ENCODE peak calls at places on chromosomes 13 and 19, in nine cellular contexts. J, C, D, X, F, N, Y, K and H are unnamed samples.

GRCh38 chr13:86870388-86870966 is 800.7 kb upstream of the SLITRK5 start:
- DNase-seq in J (no peak), C (no peak), D (no peak), X (no peak), F (no peak), N (no peak), Y (no peak), K (no peak), H (no peak)

GRCh38 chr13:63448654-63449053 is 2033.0 kb upstream of the PCDH20 start:
- DNase-seq in J (no peak), C (no peak), D (no peak), X (no peak), F (no peak), N (no peak), Y (no peak), K (no peak), H (no peak)

GRCh38 chr19:15181394-15181793 is 19.4 kb downstream of the NOTCH3 start:
- DNase-seq in J (no peak), C (no peak), D (no peak), X (no peak), F (no peak), N (no peak), Y (no peak), K (no peak), H (no peak)

GRCh38 chr19:48845384-48845783 is 9.1 kb upstream of the HSD17B14 start:
- DNase-seq in J (no peak), C (no peak), D (no peak), X (no peak), F (no peak), N (no peak), Y (no peak), K (no peak), H (no peak)

GRCh38 chr13:113365551-113365971 is 1.6 kb upstream of the GRTP1 start:
- DNase-seq in J (no peak), C (no peak), D (no peak), X (no peak), F (no peak), N (no peak), Y (no peak), K (no peak), H (no peak)

GRCh38 chr19:8635422-8635821 is 5.0 kb downstream of the NFILZ start:
- DNase-seq in J (no peak), C (no peak), D (no peak), X (no peak), F (no peak), N (no peak), Y (no peak), K (no peak), H (peak)

GRCh38 chr19:58466760-58467589 is at the start of gene ZNF324:
- DNase-seq in J (peak), C (peak), D (peak), X (peak), F (peak), N (peak), Y (peak), K (peak), H (peak)

GRCh38 chr13:101018720-101019119 is 344.1 kb upstream of the TMTC4 start:
- DNase-seq in J (no peak), C (no peak), D (no peak), X (no peak), F (no peak), N (no peak), Y (no peak), K (no peak), H (peak)

GRCh38 chr19:40687525-40688016 is 2.9 kb downstream of the NUMBL start:
- DNase-seq in J (peak), C (peak), D (no peak), X (peak), F (peak), N (peak), Y (peak), K (peak), H (no peak)

GRCh38 chr19:6556480-6556879 is 25.7 kb downstream of the TNFSF9 start:
- DNase-seq in J (no peak), C (no peak), D (no peak), X (no peak), F (no peak), N (no peak), Y (no peak), K (no peak), H (no peak)

GRCh38 chr13:40388617-40389016 is 277.8 kb downstream of the FOXO1 start:
- DNase-seq in J (no peak), C (peak), D (peak), X (no peak), F (no peak), N (no peak), Y (no peak), K (no peak), H (no peak)

GRCh38 chr19:18440421-18440877 is 2.5 kb upstream of the ISYNA1 start:
- DNase-seq in J (no peak), C (peak), D (no peak), X (no peak), F (no peak), N (no peak), Y (no peak), K (no peak), H (no peak)

GRCh38 chr13:25683056-25683455 is 311.3 kb downstream of the ATP8A2 start:
- DNase-seq in J (no peak), C (no peak), D (no peak), X (no peak), F (no peak), N (no peak), Y (no peak), K (no peak), H (no peak)

GRCh38 chr19:6374179-6374709 is 1.5 kb downstream of the PSPN start:
- DNase-seq in J (no peak), C (peak), D (no peak), X (no peak), F (no peak), N (no peak), Y (peak), K (no peak), H (no peak)

GRCh38 chr13:113917523-113918371 is 53.9 kb upstream of the GAS6 start:
- DNase-seq in J (no peak), C (peak), D (no peak), X (no peak), F (no peak), N (no peak), Y (peak), K (peak), H (no peak)

GRCh38 chr13:34410653-34411052 is 531.4 kb upstream of the NBEA start:
- DNase-seq in J (no peak), C (no peak), D (no peak), X (no peak), F (no peak), N (no peak), Y (no peak), K (no peak), H (no peak)

GRCh38 chr19:30587869-30588268 is 215.7 kb downstream of the ZNF536 start:
- DNase-seq in J (no peak), C (no peak), D (no peak), X (no peak), F (no peak), N (no peak), Y (no peak), K (no peak), H (no peak)

GRCh38 chr13:66940113-66940512 is 290.0 kb downstream of the PCDH9 start:
- DNase-seq in J (no peak), C (no peak), D (no peak), X (no peak), F (no peak), N (no peak), Y (no peak), K (no peak), H (no peak)

GRCh38 chr19:8614455-8614854 is 3.9 kb upstream of the ADAMTS10 start:
- DNase-seq in J (no peak), C (no peak), D (no peak), X (no peak), F (no peak), N (no peak), Y (no peak), K (no peak), H (no peak)

GRCh38 chr19:41323430-41324125 is 13.6 kb downstream of the CCDC97 start:
- DNase-seq in J (no peak), C (no peak), D (no peak), X (peak), F (peak), N (peak), Y (peak), K (peak), H (peak)

GRCh38 chr13:80276371-80277289 is 64.3 kb downstream of the SPRY2 start:
- DNase-seq in J (no peak), C (no peak), D (no peak), X (no peak), F (no peak), N (no peak), Y (no peak), K (peak), H (no peak)

GRCh38 chr19:3723110-3723488 is 14.9 kb downstream of the TJP3 start:
- DNase-seq in J (no peak), C (no peak), D (no peak), X (no peak), F (no peak), N (no peak), Y (no peak), K (no peak), H (no peak)

GRCh38 chr19:36028313-36029041 is 4.2 kb downstream of the CLIP3 start:
- DNase-seq in J (no peak), C (no peak), D (no peak), X (no peak), F (no peak), N (no peak), Y (no peak), K (no peak), H (no peak)

GRCh38 chr13:83752141-83752540 is 130.1 kb downstream of the SLITRK1 start:
- DNase-seq in J (no peak), C (no peak), D (no peak), X (no peak), F (no peak), N (no peak), Y (no peak), K (no peak), H (no peak)

GRCh38 chr13:43006893-43007631 is 15.0 kb upstream of the EPSTI1 start:
- DNase-seq in J (no peak), C (no peak), D (no peak), X (no peak), F (no peak), N (no peak), Y (no peak), K (no peak), H (no peak)

GRCh38 chr13:42997381-42997780 is 5.3 kb upstream of the EPSTI1 start:
- DNase-seq in J (no peak), C (no peak), D (no peak), X (no peak), F (no peak), N (no peak), Y (no peak), K (no peak), H (no peak)

DNA sequence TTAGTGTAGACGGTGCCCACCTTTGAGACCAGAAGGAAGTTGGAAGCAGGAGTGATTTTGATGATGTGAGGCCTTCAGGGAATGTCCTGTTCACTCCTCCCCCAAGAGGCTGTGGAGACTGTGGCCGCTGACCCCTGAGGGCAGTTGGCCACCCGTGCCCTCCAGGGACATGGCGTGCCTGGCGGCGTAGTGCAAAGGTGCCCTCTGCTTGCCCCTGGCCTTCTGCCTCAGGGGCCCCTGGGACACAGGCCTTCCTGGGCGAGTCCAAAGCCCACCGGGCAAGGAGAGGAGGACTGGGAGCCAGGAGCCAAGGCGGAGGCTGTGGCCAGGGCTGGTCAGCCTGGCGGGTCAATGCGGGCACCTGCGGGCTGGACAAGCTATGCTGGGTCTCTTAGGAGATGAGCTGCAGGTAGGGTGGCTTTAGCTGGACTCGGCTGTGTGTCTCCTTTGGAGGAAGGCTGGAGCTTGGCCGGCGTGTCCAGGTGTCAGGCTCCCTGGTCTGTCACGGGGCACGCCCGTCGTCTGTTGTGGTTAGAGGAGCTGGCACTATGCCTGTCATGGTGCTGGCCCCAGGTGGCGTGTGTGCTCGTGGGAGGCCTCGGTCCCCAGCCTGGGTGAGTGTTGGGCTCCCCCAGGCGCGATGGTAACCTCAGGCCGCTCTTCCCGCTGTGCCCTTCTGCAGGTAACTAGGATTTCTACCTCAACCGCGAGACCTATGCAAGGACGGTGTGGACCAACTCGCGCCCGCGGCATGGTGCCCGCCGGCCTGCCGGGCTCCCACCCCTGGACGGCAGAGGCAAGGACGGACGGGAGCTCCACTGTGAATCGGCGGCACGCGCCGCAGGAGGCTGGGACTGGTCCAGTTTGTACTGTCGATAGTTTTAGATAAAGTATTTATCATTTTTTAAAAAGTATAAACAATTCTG is 6.8 kb downstream of the PLEKHJ1 start:
- DNase-seq in J (no peak), C (no peak), D (no peak), X (no peak), F (no peak), N (no peak), Y (no peak), K (no peak), H (no peak)
- TF ChIP-seq POLR2A in J (no peak), C (no peak), D (no peak), X (no peak), F (no peak), N (no peak), Y (no peak), K (no peak), H (no peak)

GRCh38 chr19:2546128-2547032 is 70.5 kb downstream of the GADD45B start:
- DNase-seq in J (peak), C (peak), D (no peak), X (peak), F (peak), N (peak), Y (peak), K (peak), H (no peak)
- TF ChIP-seq POLR2A in J (no peak), C (no peak), D (no peak), X (peak), F (peak), N (peak), Y (no peak), K (no peak), H (no peak)

GRCh38 chr13:52161193-52161646 is 1.8 kb upstream of the NEK3 start:
- DNase-seq in J (no peak), C (no peak), D (no peak), X (no peak), F (no peak), N (no peak), Y (no peak), K (no peak), H (no peak)
- TF ChIP-seq POLR2A in J (no peak), C (no peak), D (no peak), X (no peak), F (no peak), N (no peak), Y (no peak), K (no peak), H (no peak)

DNA sequence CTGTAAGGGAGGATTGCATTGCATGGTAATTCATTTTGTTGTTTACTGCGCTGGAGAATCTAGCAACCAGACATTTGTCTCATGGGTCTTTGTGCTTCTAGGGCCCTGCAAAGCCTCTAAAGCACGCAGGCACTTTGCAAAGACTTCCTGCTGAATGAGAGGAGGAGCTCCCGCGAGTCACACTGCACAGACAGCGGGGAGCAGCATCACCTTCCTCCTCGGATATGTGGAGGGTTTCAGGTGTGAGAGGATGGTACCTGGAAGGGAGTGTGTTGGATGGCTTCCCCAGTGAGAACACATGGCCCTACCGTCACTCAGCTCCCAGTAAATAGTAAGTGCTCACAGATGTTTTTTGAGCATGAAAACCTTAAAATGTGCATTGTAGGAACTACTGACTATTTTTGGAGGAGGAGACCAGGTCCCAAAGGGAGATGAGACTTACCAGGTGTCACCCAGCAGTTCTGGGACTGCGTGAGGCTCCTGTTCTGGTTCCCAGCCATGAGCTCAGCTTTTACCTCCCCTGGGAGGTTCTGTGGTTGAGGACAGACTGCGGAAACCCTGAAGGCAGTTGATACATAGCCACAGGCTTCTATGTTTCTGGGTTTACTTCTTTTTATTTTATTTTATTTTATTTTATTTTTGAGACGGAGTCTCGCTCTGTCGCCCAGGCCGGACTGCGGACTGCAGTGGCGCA is 278.1 kb downstream of the FGF9 start:
- DNase-seq in J (no peak), C (no peak), D (no peak), X (no peak), F (no peak), N (no peak), Y (no peak), K (no peak), H (no peak)
- TF ChIP-seq POLR2A in J (no peak), C (no peak), D (no peak), X (no peak), F (no peak), N (no peak), Y (no peak), K (no peak), H (no peak)

DNA sequence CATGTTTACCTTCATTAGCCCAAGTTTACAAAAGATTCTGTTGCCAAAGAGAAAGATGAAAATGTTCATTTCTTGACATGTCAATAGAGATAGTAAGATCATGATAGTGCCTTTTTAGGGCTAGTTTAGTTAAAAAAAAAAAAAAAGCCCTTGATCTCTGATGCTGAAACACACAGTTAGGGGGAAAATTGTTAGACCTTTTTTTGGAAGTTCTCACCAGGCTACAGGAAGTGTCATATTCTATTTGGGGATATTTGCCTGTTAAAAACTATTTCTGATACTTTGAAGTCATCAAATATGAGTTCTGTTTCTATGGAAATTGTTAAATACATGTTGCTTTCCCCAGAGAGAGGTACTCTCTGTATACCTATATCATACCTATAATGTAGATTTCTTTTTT is 21.6 kb downstream of the SLAIN1 start:
- DNase-seq in J (no peak), C (no peak), D (no peak), X (no peak), F (no peak), N (no peak), Y (no peak), K (no peak), H (no peak)
- TF ChIP-seq POLR2A in J (no peak), C (no peak), D (no peak), X (no peak), F (no peak), N (no peak), Y (no peak), K (no peak), H (no peak)

GRCh38 chr13:41938918-41939317 is 22.0 kb downstream of the VWA8 start:
- DNase-seq in J (no peak), C (no peak), D (no peak), X (no peak), F (no peak), N (no peak), Y (no peak), K (no peak), H (no peak)

GRCh38 chr13:41944229-41944628 is 16.7 kb downstream of the VWA8 start:
- DNase-seq in J (no peak), C (peak), D (no peak), X (no peak), F (no peak), N (no peak), Y (no peak), K (no peak), H (no peak)

GRCh38 chr13:41942462-41943094 is 18.3 kb downstream of the VWA8 start:
- DNase-seq in J (no peak), C (no peak), D (no peak), X (no peak), F (no peak), N (no peak), Y (no peak), K (no peak), H (no peak)

GRCh38 chr13:41939403-41939802 is 21.5 kb downstream of the VWA8 start:
- DNase-seq in J (no peak), C (no peak), D (no peak), X (no peak), F (no peak), N (no peak), Y (no peak), K (no peak), H (no peak)

DNA sequence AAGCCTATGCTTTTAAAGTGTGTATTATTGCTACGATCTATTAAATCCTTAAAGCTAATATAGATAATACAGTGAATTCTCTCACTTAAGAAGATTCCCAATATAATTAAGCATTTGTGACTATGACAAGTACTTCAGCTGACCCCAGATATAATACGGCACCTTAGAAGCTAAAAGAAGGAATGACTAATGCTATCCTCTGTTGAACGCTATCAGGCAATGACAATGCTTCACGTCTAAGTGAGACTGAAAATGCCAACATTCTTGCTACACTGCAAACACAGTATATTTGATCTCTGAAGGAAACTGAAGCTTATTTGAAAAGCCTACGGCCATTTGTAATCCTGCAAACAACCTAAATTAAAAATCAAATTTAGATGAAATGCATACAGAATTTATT is 19.7 kb downstream of the VWA8 start:
- DNase-seq in J (no peak), C (no peak), D (no peak), X (no peak), F (no peak), N (no peak), Y (no peak), K (no peak), H (no peak)
- TF ChIP-seq POLR2A in J (no peak), C (no peak), D (no peak), X (no peak), F (no peak), N (no peak), Y (no peak), K (no peak), H (no peak)

GRCh38 chr19:4867534-4868285 is at the start of gene PLIN3:
- DNase-seq in J (peak), C (peak), D (peak), X (peak), F (peak), N (peak), Y (peak), K (peak), H (peak)
- TF ChIP-seq POLR2A in J (no peak), C (no peak), D (no peak), X (peak), F (peak), N (peak), Y (peak), K (no peak), H (peak)